ENCODE peak calls at places on chromosomes 11 and 22, in six cellular contexts. One of them, this sample, is unnamed. For H3K4me1, the result is how much of the 10 kb centered on the place peaks cover.

GRCh38 chr22:38148252-38148651 is 33.4 kb downstream of the PLA2G6 start:
- DNase-seq in HepG2: no peak
- DNase-seq in K562: no peak
- DNase-seq in HCT116: peak
- DNase-seq in GM12878: no peak
- DNase-seq in H1: no peak
- DNase-seq in this sample: no peak

GRCh38 chr11:100857236-100858005 is 170.3 kb downstream of the ARHGAP42 start:
- DNase-seq in HepG2: no peak
- DNase-seq in K562: no peak
- DNase-seq in HCT116: no peak
- DNase-seq in GM12878: no peak
- DNase-seq in H1: no peak
- DNase-seq in this sample: no peak

GRCh38 chr11:104078250-104078649 is 41.8 kb downstream of the DDI1 start:
- DNase-seq in HepG2: no peak
- DNase-seq in K562: no peak
- DNase-seq in HCT116: no peak
- DNase-seq in GM12878: no peak
- DNase-seq in H1: no peak
- DNase-seq in this sample: no peak

GRCh38 chr11:117875397-117876048 is 935 bp downstream of the FXYD6 start:
- DNase-seq in HepG2: no peak
- DNase-seq in K562: no peak
- DNase-seq in HCT116: no peak
- DNase-seq in GM12878: no peak
- DNase-seq in H1: peak
- DNase-seq in this sample: peak

GRCh38 chr22:36398602-36399472 is 11.1 kb upstream of the MYH9 start:
- DNase-seq in HepG2: peak
- DNase-seq in K562: no peak
- DNase-seq in HCT116: no peak
- DNase-seq in GM12878: no peak
- DNase-seq in H1: no peak
- DNase-seq in this sample: no peak

GRCh38 chr22:42745118-42745517 is 24.4 kb upstream of the A4GALT start:
- DNase-seq in HepG2: no peak
- DNase-seq in K562: no peak
- DNase-seq in HCT116: no peak
- DNase-seq in GM12878: no peak
- DNase-seq in H1: no peak
- DNase-seq in this sample: no peak

GRCh38 chr22:35630387-35630793 is 13.3 kb upstream of the MB start:
- DNase-seq in HepG2: no peak
- DNase-seq in K562: no peak
- DNase-seq in HCT116: peak
- DNase-seq in GM12878: no peak
- DNase-seq in H1: no peak
- DNase-seq in this sample: no peak

GRCh38 chr11:23288001-23288783 is 427.9 kb upstream of the CCDC179 start:
- DNase-seq in HepG2: no peak
- DNase-seq in K562: no peak
- DNase-seq in HCT116: no peak
- DNase-seq in GM12878: no peak
- DNase-seq in H1: no peak
- DNase-seq in this sample: no peak

GRCh38 chr11:87879118-87879517 is 296.1 kb downstream of the RAB38 start:
- DNase-seq in HepG2: no peak
- DNase-seq in K562: no peak
- DNase-seq in HCT116: no peak
- DNase-seq in GM12878: no peak
- DNase-seq in H1: no peak
- DNase-seq in this sample: no peak

GRCh38 chr11:9851366-9851765 is 187.5 kb downstream of the SWAP70 start:
- DNase-seq in HepG2: no peak
- DNase-seq in K562: no peak
- DNase-seq in HCT116: no peak
- DNase-seq in GM12878: no peak
- DNase-seq in H1: no peak
- DNase-seq in this sample: no peak

GRCh38 chr11:47233051-47233450 is 15.6 kb downstream of the ACP2 start:
- DNase-seq in HepG2: no peak
- DNase-seq in K562: no peak
- DNase-seq in HCT116: no peak
- DNase-seq in GM12878: no peak
- DNase-seq in H1: no peak
- DNase-seq in this sample: no peak

GRCh38 chr11:35404397-35404775 is 15.0 kb downstream of the SLC1A2 start:
- DNase-seq in HepG2: peak
- DNase-seq in K562: peak
- DNase-seq in HCT116: no peak
- DNase-seq in GM12878: no peak
- DNase-seq in H1: peak
- DNase-seq in this sample: peak

GRCh38 chr11:113151502-113151901 is 162.9 kb upstream of the TTC12 start:
- DNase-seq in HepG2: no peak
- DNase-seq in K562: no peak
- DNase-seq in HCT116: no peak
- DNase-seq in GM12878: no peak
- DNase-seq in H1: no peak
- DNase-seq in this sample: no peak

GRCh38 chr11:17692006-17692405 is 27.4 kb upstream of the MYOD1 start:
- DNase-seq in HepG2: no peak
- DNase-seq in K562: no peak
- DNase-seq in HCT116: no peak
- DNase-seq in GM12878: no peak
- DNase-seq in H1: no peak
- DNase-seq in this sample: no peak

GRCh38 chr11:11732116-11732515 is 109.7 kb upstream of the USP47 start:
- DNase-seq in HepG2: no peak
- DNase-seq in K562: no peak
- DNase-seq in HCT116: no peak
- DNase-seq in GM12878: no peak
- DNase-seq in H1: no peak
- DNase-seq in this sample: no peak

GRCh38 chr11:92739020-92739419 is 230.4 kb upstream of the MTNR1B start:
- DNase-seq in HepG2: no peak
- DNase-seq in K562: no peak
- DNase-seq in HCT116: no peak
- DNase-seq in GM12878: no peak
- DNase-seq in H1: no peak
- DNase-seq in this sample: no peak

GRCh38 chr22:46780453-46780852 is 18.0 kb downstream of the TBC1D22A start:
- DNase-seq in HepG2: no peak
- DNase-seq in K562: no peak
- DNase-seq in HCT116: no peak
- DNase-seq in GM12878: no peak
- DNase-seq in H1: no peak
- DNase-seq in this sample: no peak
- H3K4me1 ChIP-seq in HepG2: under half
- H3K4me1 ChIP-seq in K562: under half
- H3K4me1 ChIP-seq in HCT116: under half
- H3K4me1 ChIP-seq in GM12878: under half
- H3K4me1 ChIP-seq in H1: under half
- H3K4me1 ChIP-seq in this sample: under half

GRCh38 chr11:69131644-69132300 is 24.0 kb upstream of the SMIM38 start:
- DNase-seq in HepG2: peak
- DNase-seq in K562: peak
- DNase-seq in HCT116: peak
- DNase-seq in GM12878: no peak
- DNase-seq in H1: peak
- DNase-seq in this sample: peak
- TF ChIP-seq JUND in HepG2: no peak
- TF ChIP-seq JUND in K562: no peak
- TF ChIP-seq JUND in HCT116: no peak
- TF ChIP-seq JUND in GM12878: no peak
- TF ChIP-seq JUND in H1: peak
- TF ChIP-seq JUND in this sample: no peak

GRCh38 chr11:64023731-64024710 is 11.7 kb upstream of the FLRT1 start:
- DNase-seq in HepG2: no peak
- DNase-seq in K562: no peak
- DNase-seq in HCT116: no peak
- DNase-seq in GM12878: no peak
- DNase-seq in H1: no peak
- DNase-seq in this sample: no peak

GRCh38 chr11:64025205-64025604 is 10.5 kb upstream of the FLRT1 start:
- DNase-seq in HepG2: no peak
- DNase-seq in K562: no peak
- DNase-seq in HCT116: no peak
- DNase-seq in GM12878: no peak
- DNase-seq in H1: peak
- DNase-seq in this sample: no peak

GRCh38 chr11:64021742-64022067 is 14.0 kb upstream of the FLRT1 start:
- DNase-seq in HepG2: no peak
- DNase-seq in K562: peak
- DNase-seq in HCT116: no peak
- DNase-seq in GM12878: no peak
- DNase-seq in H1: no peak
- DNase-seq in this sample: no peak

GRCh38 chr11:64019106-64020031 is 16.4 kb upstream of the FLRT1 start:
- DNase-seq in HepG2: no peak
- DNase-seq in K562: no peak
- DNase-seq in HCT116: no peak
- DNase-seq in GM12878: no peak
- DNase-seq in H1: no peak
- DNase-seq in this sample: no peak

GRCh38 chr11:64022125-64022784 is 13.5 kb upstream of the FLRT1 start:
- DNase-seq in HepG2: no peak
- DNase-seq in K562: no peak
- DNase-seq in HCT116: no peak
- DNase-seq in GM12878: no peak
- DNase-seq in H1: no peak
- DNase-seq in this sample: no peak
- H3K4me1 ChIP-seq in HepG2: under half
- H3K4me1 ChIP-seq in K562: under half
- H3K4me1 ChIP-seq in HCT116: under half
- H3K4me1 ChIP-seq in GM12878: under half
- H3K4me1 ChIP-seq in H1: under half
- H3K4me1 ChIP-seq in this sample: half or more

GRCh38 chr22:30609260-30610185 is 2.5 kb downstream of the TCN2 start:
- DNase-seq in HepG2: no peak
- DNase-seq in K562: peak
- DNase-seq in HCT116: no peak
- DNase-seq in GM12878: peak
- DNase-seq in H1: no peak
- DNase-seq in this sample: no peak
- TF ChIP-seq JUND in HepG2: no peak
- TF ChIP-seq JUND in K562: peak
- TF ChIP-seq JUND in HCT116: peak
- TF ChIP-seq JUND in GM12878: peak
- TF ChIP-seq JUND in H1: no peak
- TF ChIP-seq JUND in this sample: no peak

DNA sequence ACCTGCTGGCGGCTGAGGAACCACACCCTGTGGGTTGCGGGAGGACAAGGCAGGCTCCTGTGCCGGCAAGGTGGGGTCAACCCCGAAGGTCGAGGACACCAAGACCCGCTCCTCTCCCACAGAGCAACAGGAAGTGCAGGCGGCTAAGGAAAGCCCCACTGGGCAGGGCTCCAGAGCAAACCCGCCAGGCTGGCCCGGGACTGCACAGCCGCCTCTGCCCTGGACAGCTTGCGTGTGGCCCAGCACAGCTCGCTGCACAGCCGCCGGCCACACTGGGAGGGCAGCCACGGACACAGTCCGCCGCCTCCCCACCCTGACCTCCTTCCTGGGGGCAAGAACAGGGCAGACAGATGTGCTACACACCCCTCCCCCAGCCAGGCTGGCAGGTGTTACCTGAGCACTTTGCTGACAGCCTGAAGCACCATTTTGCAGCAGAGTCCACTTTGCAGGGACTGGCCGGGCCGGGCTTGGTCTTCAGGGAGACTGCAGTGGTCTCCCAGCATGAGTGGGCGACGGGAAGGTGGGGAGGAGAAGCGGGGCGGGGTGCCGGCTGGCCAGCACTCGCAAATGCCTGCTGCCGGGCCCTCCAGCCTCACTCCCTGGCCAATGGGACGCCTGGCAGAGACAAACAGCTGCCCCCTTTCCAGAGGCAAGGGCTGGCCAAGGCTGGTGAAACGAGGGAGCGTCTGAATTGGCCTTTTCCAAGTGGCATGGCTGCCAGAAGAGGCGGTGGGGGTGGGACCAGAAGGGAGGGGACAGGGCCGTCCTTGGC is at the start of gene MOB2:
- DNase-seq in HepG2: no peak
- DNase-seq in K562: peak
- DNase-seq in HCT116: no peak
- DNase-seq in GM12878: no peak
- DNase-seq in H1: no peak
- DNase-seq in this sample: no peak
- H3K4me1 ChIP-seq in HepG2: under half
- H3K4me1 ChIP-seq in K562: half or more
- H3K4me1 ChIP-seq in HCT116: under half
- H3K4me1 ChIP-seq in GM12878: under half
- H3K4me1 ChIP-seq in H1: under half
- H3K4me1 ChIP-seq in this sample: under half

DNA sequence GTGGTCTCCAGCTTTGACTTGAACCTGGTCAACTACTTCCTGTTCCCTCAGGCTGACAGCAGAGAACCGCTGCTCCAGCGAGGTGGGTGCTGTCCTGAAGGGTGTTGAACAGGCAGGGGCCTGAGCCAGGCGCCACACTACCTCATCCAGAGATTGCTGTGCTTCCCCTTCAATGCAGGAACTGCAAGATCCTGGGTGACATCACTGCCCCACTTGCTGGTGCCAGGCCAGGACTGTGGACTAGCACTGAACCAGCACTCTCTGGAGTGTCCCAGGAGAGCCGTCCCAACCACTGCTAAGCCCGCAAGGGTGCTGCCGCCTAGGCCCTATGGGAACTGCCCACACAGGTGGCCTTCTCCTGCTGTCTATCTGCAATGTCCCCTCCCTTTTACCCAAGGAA is 51.7 kb downstream of the GAB4 start:
- DNase-seq in HepG2: no peak
- DNase-seq in K562: no peak
- DNase-seq in HCT116: no peak
- DNase-seq in GM12878: no peak
- DNase-seq in H1: peak
- DNase-seq in this sample: no peak
- TF ChIP-seq JUND in HepG2: no peak
- TF ChIP-seq JUND in K562: no peak
- TF ChIP-seq JUND in HCT116: no peak
- TF ChIP-seq JUND in GM12878: no peak
- TF ChIP-seq JUND in H1: no peak
- TF ChIP-seq JUND in this sample: no peak

GRCh38 chr11:70315726-70316125 is 45.2 kb downstream of the PPFIA1 start:
- DNase-seq in HepG2: no peak
- DNase-seq in K562: no peak
- DNase-seq in HCT116: no peak
- DNase-seq in GM12878: no peak
- DNase-seq in H1: no peak
- DNase-seq in this sample: no peak
- H3K4me1 ChIP-seq in HepG2: under half
- H3K4me1 ChIP-seq in K562: under half
- H3K4me1 ChIP-seq in HCT116: under half
- H3K4me1 ChIP-seq in GM12878: under half
- H3K4me1 ChIP-seq in H1: under half
- H3K4me1 ChIP-seq in this sample: under half

GRCh38 chr11:121892131-121892681 is 223.8 kb downstream of the BLID start:
- DNase-seq in HepG2: no peak
- DNase-seq in K562: no peak
- DNase-seq in HCT116: no peak
- DNase-seq in GM12878: no peak
- DNase-seq in H1: no peak
- DNase-seq in this sample: no peak
- TF ChIP-seq JUND in HepG2: no peak
- TF ChIP-seq JUND in K562: no peak
- TF ChIP-seq JUND in HCT116: no peak
- TF ChIP-seq JUND in GM12878: no peak
- TF ChIP-seq JUND in H1: no peak
- TF ChIP-seq JUND in this sample: no peak